ENCODE peak calls at places on chromosome 18, in nine cellular contexts. One of them, this sample, is unnamed.

GRCh38 chr18:6729247-6730091 is at the start of gene ARHGAP28:
- DNase-seq in PC-3: peak
- DNase-seq in mammary epithelial cell: peak
- DNase-seq in GM23338: peak
- DNase-seq in neural progenitor cell: peak
- DNase-seq in hepatocyte: peak
- DNase-seq in HCT116: no peak
- DNase-seq in GM23248: peak
- DNase-seq in fibroblast of lung: peak
- DNase-seq in this sample: peak

GRCh38 chr18:57970356-57971095 is 73.5 kb upstream of the NEDD4L start:
- DNase-seq in PC-3: peak
- DNase-seq in mammary epithelial cell: no peak
- DNase-seq in GM23338: peak
- DNase-seq in neural progenitor cell: peak
- DNase-seq in hepatocyte: no peak
- DNase-seq in HCT116: peak
- DNase-seq in GM23248: peak
- DNase-seq in fibroblast of lung: no peak
- DNase-seq in this sample: no peak

GRCh38 chr18:54888933-54889332 is 60.7 kb downstream of the RAB27B start:
- DNase-seq in PC-3: no peak
- DNase-seq in mammary epithelial cell: peak
- DNase-seq in GM23338: no peak
- DNase-seq in neural progenitor cell: no peak
- DNase-seq in hepatocyte: no peak
- DNase-seq in HCT116: no peak
- DNase-seq in GM23248: peak
- DNase-seq in fibroblast of lung: peak
- DNase-seq in this sample: no peak

GRCh38 chr18:13387856-13388548 is 169.4 kb downstream of the LDLRAD4 start:
- DNase-seq in PC-3: no peak
- DNase-seq in mammary epithelial cell: no peak
- DNase-seq in GM23338: no peak
- DNase-seq in neural progenitor cell: no peak
- DNase-seq in hepatocyte: no peak
- DNase-seq in HCT116: no peak
- DNase-seq in GM23248: peak
- DNase-seq in fibroblast of lung: no peak
- DNase-seq in this sample: no peak

GRCh38 chr18:57461652-57462269 is 26.6 kb downstream of the ONECUT2 start:
- DNase-seq in PC-3: no peak
- DNase-seq in mammary epithelial cell: no peak
- DNase-seq in GM23338: no peak
- DNase-seq in neural progenitor cell: no peak
- DNase-seq in hepatocyte: no peak
- DNase-seq in HCT116: no peak
- DNase-seq in GM23248: no peak
- DNase-seq in fibroblast of lung: no peak
- DNase-seq in this sample: no peak

GRCh38 chr18:44895176-44895798 is 214.6 kb downstream of the SETBP1 start:
- DNase-seq in PC-3: peak
- DNase-seq in mammary epithelial cell: peak
- DNase-seq in GM23338: no peak
- DNase-seq in neural progenitor cell: no peak
- DNase-seq in hepatocyte: peak
- DNase-seq in HCT116: no peak
- DNase-seq in GM23248: peak
- DNase-seq in fibroblast of lung: peak
- DNase-seq in this sample: peak

GRCh38 chr18:61333746-61334490 is 688 bp downstream of the CDH20 start:
- DNase-seq in PC-3: no peak
- DNase-seq in mammary epithelial cell: peak
- DNase-seq in GM23338: peak
- DNase-seq in neural progenitor cell: peak
- DNase-seq in hepatocyte: peak
- DNase-seq in HCT116: no peak
- DNase-seq in GM23248: peak
- DNase-seq in fibroblast of lung: peak
- DNase-seq in this sample: no peak

GRCh38 chr18:11259421-11259820 is 110.1 kb upstream of the PIEZO2 start:
- DNase-seq in PC-3: no peak
- DNase-seq in mammary epithelial cell: no peak
- DNase-seq in GM23338: peak
- DNase-seq in neural progenitor cell: peak
- DNase-seq in hepatocyte: no peak
- DNase-seq in HCT116: no peak
- DNase-seq in GM23248: no peak
- DNase-seq in fibroblast of lung: no peak
- DNase-seq in this sample: no peak

GRCh38 chr18:76713432-76713831 is 108.9 kb upstream of the ZNF236 start:
- DNase-seq in PC-3: no peak
- DNase-seq in mammary epithelial cell: no peak
- DNase-seq in GM23338: no peak
- DNase-seq in neural progenitor cell: no peak
- DNase-seq in hepatocyte: no peak
- DNase-seq in HCT116: no peak
- DNase-seq in GM23248: no peak
- DNase-seq in fibroblast of lung: no peak
- DNase-seq in this sample: no peak

DNA sequence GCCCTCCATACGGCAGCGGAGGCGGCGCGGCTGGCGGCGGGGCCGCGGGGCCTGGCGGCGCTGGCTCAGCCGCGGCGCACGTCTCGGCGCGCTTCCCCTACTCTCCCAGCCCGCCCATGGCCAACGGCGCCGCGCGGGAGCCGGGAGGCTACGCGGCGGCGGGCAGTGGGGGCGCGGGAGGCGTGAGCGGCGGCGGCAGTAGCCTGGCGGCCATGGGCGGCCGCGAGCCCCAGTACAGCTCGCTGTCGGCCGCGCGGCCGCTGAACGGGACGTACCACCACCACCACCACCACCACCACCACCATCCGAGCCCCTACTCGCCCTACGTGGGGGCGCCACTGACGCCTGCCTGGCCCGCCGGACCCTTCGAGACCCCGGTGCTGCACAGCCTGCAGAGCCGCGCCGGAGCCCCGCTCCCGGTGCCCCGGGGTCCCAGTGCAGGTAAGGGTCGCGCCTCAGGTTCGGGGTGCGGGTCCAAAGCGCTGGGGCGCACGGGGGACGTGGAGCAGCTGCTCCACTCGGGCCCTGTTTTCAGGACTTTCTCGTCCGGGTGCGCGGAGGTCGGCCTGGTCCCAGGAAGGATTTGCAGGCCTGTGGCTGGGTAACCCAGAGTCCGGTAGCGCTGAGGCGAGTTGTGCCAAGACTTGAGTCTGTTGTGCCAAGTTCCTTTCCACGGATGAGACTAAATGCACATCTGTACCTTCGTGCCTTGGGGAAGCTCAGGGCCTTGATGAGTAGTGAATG is 2.6 kb downstream of the GATA6 start:
- DNase-seq in PC-3: no peak
- DNase-seq in mammary epithelial cell: no peak
- DNase-seq in GM23338: no peak
- DNase-seq in neural progenitor cell: peak
- DNase-seq in hepatocyte: no peak
- DNase-seq in HCT116: no peak
- DNase-seq in GM23248: peak
- DNase-seq in fibroblast of lung: peak
- DNase-seq in this sample: no peak
- TF ChIP-seq EZH2 in PC-3: no peak
- TF ChIP-seq EZH2 in mammary epithelial cell: no peak
- TF ChIP-seq EZH2 in GM23338: peak
- TF ChIP-seq EZH2 in neural progenitor cell: peak
- TF ChIP-seq EZH2 in hepatocyte: no peak
- TF ChIP-seq EZH2 in HCT116: no peak
- TF ChIP-seq EZH2 in GM23248: no peak
- TF ChIP-seq EZH2 in fibroblast of lung: no peak
- TF ChIP-seq EZH2 in this sample: no peak

GRCh38 chr18:24987933-24988840 is 363.8 kb downstream of the ZNF521 start:
- DNase-seq in PC-3: no peak
- DNase-seq in mammary epithelial cell: no peak
- DNase-seq in GM23338: no peak
- DNase-seq in neural progenitor cell: no peak
- DNase-seq in hepatocyte: no peak
- DNase-seq in HCT116: no peak
- DNase-seq in GM23248: peak
- DNase-seq in fibroblast of lung: no peak
- DNase-seq in this sample: no peak

GRCh38 chr18:24987271-24987932 is 364.6 kb downstream of the ZNF521 start:
- DNase-seq in PC-3: no peak
- DNase-seq in mammary epithelial cell: peak
- DNase-seq in GM23338: peak
- DNase-seq in neural progenitor cell: peak
- DNase-seq in hepatocyte: peak
- DNase-seq in HCT116: no peak
- DNase-seq in GM23248: peak
- DNase-seq in fibroblast of lung: peak
- DNase-seq in this sample: no peak

GRCh38 chr18:24985616-24986015 is 366.4 kb downstream of the ZNF521 start:
- DNase-seq in PC-3: no peak
- DNase-seq in mammary epithelial cell: no peak
- DNase-seq in GM23338: no peak
- DNase-seq in neural progenitor cell: no peak
- DNase-seq in hepatocyte: no peak
- DNase-seq in HCT116: no peak
- DNase-seq in GM23248: no peak
- DNase-seq in fibroblast of lung: no peak
- DNase-seq in this sample: no peak

GRCh38 chr18:24983566-24983965 is 368.4 kb downstream of the ZNF521 start:
- DNase-seq in PC-3: no peak
- DNase-seq in mammary epithelial cell: no peak
- DNase-seq in GM23338: peak
- DNase-seq in neural progenitor cell: no peak
- DNase-seq in hepatocyte: no peak
- DNase-seq in HCT116: no peak
- DNase-seq in GM23248: no peak
- DNase-seq in fibroblast of lung: no peak
- DNase-seq in this sample: no peak

GRCh38 chr18:24986611-24987270 is 365.2 kb downstream of the ZNF521 start:
- DNase-seq in PC-3: no peak
- DNase-seq in mammary epithelial cell: no peak
- DNase-seq in GM23338: peak
- DNase-seq in neural progenitor cell: peak
- DNase-seq in hepatocyte: no peak
- DNase-seq in HCT116: no peak
- DNase-seq in GM23248: peak
- DNase-seq in fibroblast of lung: peak
- DNase-seq in this sample: no peak
- H3K4me3 ChIP-seq in PC-3: no peak
- H3K4me3 ChIP-seq in mammary epithelial cell: peak
- H3K4me3 ChIP-seq in GM23338: no peak
- H3K4me3 ChIP-seq in neural progenitor cell: peak
- H3K4me3 ChIP-seq in hepatocyte: no peak
- H3K4me3 ChIP-seq in HCT116: no peak
- H3K4me3 ChIP-seq in GM23248: peak
- H3K4me3 ChIP-seq in fibroblast of lung: no peak
- H3K4me3 ChIP-seq in this sample: no peak

DNA sequence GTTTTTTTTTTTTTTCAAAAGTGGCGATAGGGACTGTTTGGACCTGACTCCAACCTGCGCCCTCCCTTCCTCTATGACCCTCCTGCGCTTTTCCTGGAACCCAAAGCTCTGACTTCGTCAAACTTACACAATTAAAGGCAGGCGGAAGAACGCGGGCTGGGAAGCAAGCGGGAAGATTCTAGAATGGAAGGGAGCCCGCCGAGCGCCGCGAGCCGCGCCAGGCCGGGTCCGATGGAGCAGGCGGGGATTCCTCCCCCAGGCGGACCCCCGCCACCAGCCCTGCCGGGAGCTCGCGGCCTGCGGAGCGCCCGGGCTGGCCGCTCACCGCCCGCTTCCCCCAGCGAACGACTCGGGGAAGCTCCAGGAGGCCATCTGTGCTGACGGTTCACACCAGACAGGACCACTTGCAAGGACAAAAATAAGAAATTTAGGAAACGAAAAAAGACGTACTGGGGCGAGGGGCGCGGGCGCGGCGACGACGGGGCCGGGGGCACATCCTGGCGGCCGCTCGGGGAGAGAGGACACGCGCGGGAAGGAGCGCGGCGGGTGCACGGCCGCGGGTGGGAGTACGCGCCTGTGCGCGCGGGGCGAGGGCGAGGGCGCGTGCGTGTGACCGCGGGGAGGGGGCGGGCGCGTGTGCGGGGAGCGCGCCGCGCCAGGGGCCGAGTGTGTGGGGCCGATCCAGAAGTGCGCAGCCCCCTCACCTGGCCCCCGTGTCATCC is 1.1 kb upstream of the SALL3 start:
- DNase-seq in PC-3: no peak
- DNase-seq in mammary epithelial cell: no peak
- DNase-seq in GM23338: peak
- DNase-seq in neural progenitor cell: peak
- DNase-seq in hepatocyte: no peak
- DNase-seq in HCT116: no peak
- DNase-seq in GM23248: no peak
- DNase-seq in fibroblast of lung: no peak
- DNase-seq in this sample: no peak
- TF ChIP-seq EZH2 in PC-3: no peak
- TF ChIP-seq EZH2 in mammary epithelial cell: no peak
- TF ChIP-seq EZH2 in GM23338: peak
- TF ChIP-seq EZH2 in neural progenitor cell: peak
- TF ChIP-seq EZH2 in hepatocyte: peak
- TF ChIP-seq EZH2 in HCT116: no peak
- TF ChIP-seq EZH2 in GM23248: peak
- TF ChIP-seq EZH2 in fibroblast of lung: no peak
- TF ChIP-seq EZH2 in this sample: no peak

GRCh38 chr18:46755315-46756171 is 1.3 kb downstream of the ST8SIA5 start:
- DNase-seq in PC-3: no peak
- DNase-seq in mammary epithelial cell: no peak
- DNase-seq in GM23338: peak
- DNase-seq in neural progenitor cell: peak
- DNase-seq in hepatocyte: no peak
- DNase-seq in HCT116: no peak
- DNase-seq in GM23248: no peak
- DNase-seq in fibroblast of lung: no peak
- DNase-seq in this sample: no peak
- H3K4me3 ChIP-seq in PC-3: no peak
- H3K4me3 ChIP-seq in mammary epithelial cell: no peak
- H3K4me3 ChIP-seq in GM23338: peak
- H3K4me3 ChIP-seq in neural progenitor cell: peak
- H3K4me3 ChIP-seq in hepatocyte: no peak
- H3K4me3 ChIP-seq in HCT116: no peak
- H3K4me3 ChIP-seq in GM23248: no peak
- H3K4me3 ChIP-seq in fibroblast of lung: no peak
- H3K4me3 ChIP-seq in this sample: no peak

GRCh38 chr18:7746106-7746505 is 179.0 kb downstream of the PTPRM start:
- DNase-seq in PC-3: no peak
- DNase-seq in mammary epithelial cell: no peak
- DNase-seq in GM23338: no peak
- DNase-seq in neural progenitor cell: no peak
- DNase-seq in hepatocyte: no peak
- DNase-seq in HCT116: no peak
- DNase-seq in GM23248: no peak
- DNase-seq in fibroblast of lung: no peak
- DNase-seq in this sample: no peak
- TF ChIP-seq EZH2 in PC-3: no peak
- TF ChIP-seq EZH2 in mammary epithelial cell: no peak
- TF ChIP-seq EZH2 in GM23338: no peak
- TF ChIP-seq EZH2 in neural progenitor cell: no peak
- TF ChIP-seq EZH2 in hepatocyte: no peak
- TF ChIP-seq EZH2 in HCT116: no peak
- TF ChIP-seq EZH2 in GM23248: no peak
- TF ChIP-seq EZH2 in fibroblast of lung: no peak
- TF ChIP-seq EZH2 in this sample: no peak

GRCh38 chr18:449374-449773 is 51.1 kb downstream of the COLEC12 start:
- DNase-seq in PC-3: peak
- DNase-seq in mammary epithelial cell: no peak
- DNase-seq in GM23338: peak
- DNase-seq in neural progenitor cell: peak
- DNase-seq in hepatocyte: peak
- DNase-seq in HCT116: peak
- DNase-seq in GM23248: no peak
- DNase-seq in fibroblast of lung: no peak
- DNase-seq in this sample: no peak
- H3K4me3 ChIP-seq in PC-3: no peak
- H3K4me3 ChIP-seq in mammary epithelial cell: no peak
- H3K4me3 ChIP-seq in GM23338: no peak
- H3K4me3 ChIP-seq in neural progenitor cell: no peak
- H3K4me3 ChIP-seq in hepatocyte: no peak
- H3K4me3 ChIP-seq in HCT116: peak
- H3K4me3 ChIP-seq in GM23248: no peak
- H3K4me3 ChIP-seq in fibroblast of lung: no peak
- H3K4me3 ChIP-seq in this sample: no peak